ENCODE peak calls at places on chromosomes 3 and 15, in seven cellular contexts. One of them, this sample, is unnamed.

GRCh38 chr3:124769462-124769861 is 39.2 kb downstream of the UMPS start:
- DNase-seq in suprapubic skin: no peak
- DNase-seq in breast epithelium: no peak
- DNase-seq in sigmoid colon: no peak
- DNase-seq in HepG2: no peak
- DNase-seq in endothelial cell of umbilical vein: no peak
- DNase-seq in stomach: no peak
- DNase-seq in this sample: no peak

GRCh38 chr3:12994607-12995388 is 78.4 kb downstream of the IQSEC1 start:
- DNase-seq in suprapubic skin: peak
- DNase-seq in stomach: peak
- DNase-seq in endothelial cell of umbilical vein: peak
- DNase-seq in breast epithelium: peak
- DNase-seq in HepG2: peak
- DNase-seq in sigmoid colon: peak
- DNase-seq in this sample: peak

GRCh38 chr3:18382760-18383369 is 42.3 kb downstream of the SATB1 start:
- DNase-seq in HepG2: no peak
- DNase-seq in suprapubic skin: no peak
- DNase-seq in breast epithelium: no peak
- DNase-seq in stomach: no peak
- DNase-seq in endothelial cell of umbilical vein: no peak
- DNase-seq in sigmoid colon: no peak
- DNase-seq in this sample: no peak

GRCh38 chr3:12984023-12984823 is 89.0 kb downstream of the IQSEC1 start:
- DNase-seq in stomach: peak
- DNase-seq in suprapubic skin: no peak
- DNase-seq in HepG2: peak
- DNase-seq in endothelial cell of umbilical vein: peak
- DNase-seq in sigmoid colon: no peak
- DNase-seq in breast epithelium: peak
- DNase-seq in this sample: peak

GRCh38 chr15:92162657-92163056 is 231.0 kb upstream of the ST8SIA2 start:
- DNase-seq in endothelial cell of umbilical vein: no peak
- DNase-seq in sigmoid colon: no peak
- DNase-seq in HepG2: no peak
- DNase-seq in suprapubic skin: no peak
- DNase-seq in stomach: no peak
- DNase-seq in breast epithelium: no peak
- DNase-seq in this sample: no peak

GRCh38 chr3:133895208-133896001 is at the start of gene RAB6B:
- DNase-seq in suprapubic skin: no peak
- DNase-seq in breast epithelium: no peak
- DNase-seq in stomach: no peak
- DNase-seq in sigmoid colon: no peak
- DNase-seq in HepG2: no peak
- DNase-seq in endothelial cell of umbilical vein: peak
- DNase-seq in this sample: peak

GRCh38 chr3:14253983-14254382 is 75.4 kb downstream of the LSM3 start:
- DNase-seq in endothelial cell of umbilical vein: no peak
- DNase-seq in sigmoid colon: no peak
- DNase-seq in suprapubic skin: no peak
- DNase-seq in HepG2: no peak
- DNase-seq in stomach: no peak
- DNase-seq in breast epithelium: no peak
- DNase-seq in this sample: no peak

GRCh38 chr3:194030372-194030771 is 105.6 kb upstream of the HES1 start:
- DNase-seq in sigmoid colon: no peak
- DNase-seq in stomach: peak
- DNase-seq in suprapubic skin: no peak
- DNase-seq in breast epithelium: no peak
- DNase-seq in HepG2: peak
- DNase-seq in endothelial cell of umbilical vein: no peak
- DNase-seq in this sample: no peak

GRCh38 chr3:41683666-41684350 is 278.1 kb downstream of the ULK4 start:
- DNase-seq in sigmoid colon: no peak
- DNase-seq in endothelial cell of umbilical vein: no peak
- DNase-seq in breast epithelium: no peak
- DNase-seq in suprapubic skin: no peak
- DNase-seq in stomach: no peak
- DNase-seq in HepG2: peak
- DNase-seq in this sample: no peak

GRCh38 chr3:186476044-186476468 is 68.1 kb downstream of the CRYGS start:
- DNase-seq in sigmoid colon: no peak
- DNase-seq in stomach: no peak
- DNase-seq in breast epithelium: peak
- DNase-seq in endothelial cell of umbilical vein: no peak
- DNase-seq in suprapubic skin: no peak
- DNase-seq in HepG2: no peak
- DNase-seq in this sample: no peak

GRCh38 chr15:41928100-41928499 is 34.2 kb upstream of the SPTBN5 start:
- DNase-seq in HepG2: peak
- DNase-seq in stomach: no peak
- DNase-seq in endothelial cell of umbilical vein: peak
- DNase-seq in suprapubic skin: no peak
- DNase-seq in breast epithelium: no peak
- DNase-seq in sigmoid colon: no peak
- DNase-seq in this sample: no peak

GRCh38 chr15:34855397-34855796 is 60.0 kb upstream of the ACTC1 start:
- DNase-seq in sigmoid colon: no peak
- DNase-seq in breast epithelium: no peak
- DNase-seq in endothelial cell of umbilical vein: peak
- DNase-seq in stomach: no peak
- DNase-seq in suprapubic skin: no peak
- DNase-seq in HepG2: no peak
- DNase-seq in this sample: no peak

GRCh38 chr3:186922790-186923189 is 7.5 kb upstream of the ST6GAL1 start:
- DNase-seq in endothelial cell of umbilical vein: no peak
- DNase-seq in breast epithelium: peak
- DNase-seq in suprapubic skin: no peak
- DNase-seq in HepG2: no peak
- DNase-seq in sigmoid colon: no peak
- DNase-seq in stomach: no peak
- DNase-seq in this sample: no peak

GRCh38 chr3:134901461-134901860 is 106.4 kb downstream of the EPHB1 start:
- DNase-seq in sigmoid colon: no peak
- DNase-seq in endothelial cell of umbilical vein: no peak
- DNase-seq in breast epithelium: no peak
- DNase-seq in stomach: no peak
- DNase-seq in HepG2: no peak
- DNase-seq in suprapubic skin: no peak
- DNase-seq in this sample: no peak

GRCh38 chr3:36219398-36219797 is 160.9 kb upstream of the STAC start:
- DNase-seq in stomach: no peak
- DNase-seq in HepG2: no peak
- DNase-seq in breast epithelium: no peak
- DNase-seq in suprapubic skin: no peak
- DNase-seq in sigmoid colon: no peak
- DNase-seq in endothelial cell of umbilical vein: no peak
- DNase-seq in this sample: no peak

GRCh38 chr3:197031315-197032285 is 2.0 kb upstream of the MELTF start:
- DNase-seq in suprapubic skin: no peak
- DNase-seq in sigmoid colon: peak
- DNase-seq in stomach: peak
- DNase-seq in HepG2: peak
- DNase-seq in breast epithelium: peak
- DNase-seq in endothelial cell of umbilical vein: peak
- DNase-seq in this sample: no peak

GRCh38 chr3:27271890-27272289 is 97.3 kb downstream of the NEK10 start:
- DNase-seq in sigmoid colon: no peak
- DNase-seq in breast epithelium: no peak
- DNase-seq in endothelial cell of umbilical vein: no peak
- DNase-seq in suprapubic skin: no peak
- DNase-seq in HepG2: no peak
- DNase-seq in stomach: no peak
- DNase-seq in this sample: no peak

GRCh38 chr15:41823502-41823901 is 4.4 kb upstream of the JMJD7 start:
- DNase-seq in stomach: no peak
- DNase-seq in breast epithelium: no peak
- DNase-seq in sigmoid colon: no peak
- DNase-seq in suprapubic skin: no peak
- DNase-seq in HepG2: no peak
- DNase-seq in endothelial cell of umbilical vein: no peak
- DNase-seq in this sample: no peak

GRCh38 chr3:122975924-122976293 is 51.7 kb downstream of the SEMA5B start:
- DNase-seq in sigmoid colon: no peak
- DNase-seq in endothelial cell of umbilical vein: no peak
- DNase-seq in stomach: no peak
- DNase-seq in suprapubic skin: no peak
- DNase-seq in breast epithelium: no peak
- DNase-seq in HepG2: no peak
- DNase-seq in this sample: no peak

GRCh38 chr3:56887402-56888025 is 85.8 kb upstream of the ARHGEF3 start:
- DNase-seq in HepG2: no peak
- DNase-seq in sigmoid colon: no peak
- DNase-seq in suprapubic skin: no peak
- DNase-seq in breast epithelium: no peak
- DNase-seq in endothelial cell of umbilical vein: no peak
- DNase-seq in stomach: no peak
- DNase-seq in this sample: no peak

GRCh38 chr3:194930439-194931204 is 244.9 kb downstream of the FAM43A start:
- DNase-seq in endothelial cell of umbilical vein: peak
- DNase-seq in sigmoid colon: no peak
- DNase-seq in HepG2: peak
- DNase-seq in breast epithelium: no peak
- DNase-seq in suprapubic skin: no peak
- DNase-seq in stomach: no peak
- DNase-seq in this sample: no peak

DNA sequence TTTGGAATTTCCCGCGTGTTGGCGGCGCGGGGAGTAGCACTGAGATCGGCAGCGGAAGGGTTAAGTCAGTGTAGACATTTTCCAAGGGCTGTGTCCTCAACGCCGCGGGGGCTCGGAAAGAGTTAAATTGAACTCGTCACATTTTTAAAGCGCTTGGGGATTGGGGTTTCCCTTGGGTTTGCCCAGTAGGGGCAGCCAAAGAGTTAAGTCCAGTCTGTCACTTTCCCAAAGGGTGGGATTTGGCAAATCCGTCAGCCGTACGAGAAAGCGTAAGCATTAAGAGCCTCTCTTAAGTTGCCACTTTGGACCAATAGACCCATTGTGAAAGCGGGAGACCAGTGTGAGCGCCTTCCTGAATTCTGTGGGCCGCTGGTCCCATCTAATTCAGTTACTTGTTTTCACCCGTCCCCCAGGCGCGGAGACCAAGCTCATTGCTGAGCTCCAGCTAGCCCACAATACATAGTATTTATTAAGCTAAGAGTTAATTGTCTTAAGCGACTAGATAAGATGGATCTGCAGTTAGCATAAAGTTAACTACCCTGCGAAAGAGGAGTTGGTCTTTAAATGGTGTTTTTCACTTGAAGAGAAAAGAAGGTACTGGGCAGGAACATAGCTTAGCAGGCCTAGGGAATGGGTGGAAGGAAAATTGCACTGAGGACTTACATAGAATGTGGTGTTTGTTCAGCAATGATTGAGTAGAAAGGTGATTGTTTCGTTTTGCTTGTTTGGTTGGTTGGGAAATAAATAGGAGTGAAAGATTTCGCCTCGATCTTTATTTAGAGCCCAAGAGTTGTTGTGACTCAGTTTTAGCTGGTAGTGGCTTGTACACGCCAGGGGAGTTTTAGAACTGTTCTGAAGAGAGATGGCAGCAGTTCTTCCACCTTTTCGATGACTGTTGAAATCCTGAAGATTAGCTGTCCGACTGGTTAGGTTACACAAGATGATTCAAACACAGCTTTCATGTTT is 932 bp downstream of the ARL8B start:
- DNase-seq in stomach: peak
- DNase-seq in sigmoid colon: peak
- DNase-seq in HepG2: peak
- DNase-seq in breast epithelium: peak
- DNase-seq in suprapubic skin: peak
- DNase-seq in endothelial cell of umbilical vein: peak
- DNase-seq in this sample: peak
- TF ChIP-seq POLR2AphosphoS5 in stomach: no peak
- TF ChIP-seq POLR2AphosphoS5 in sigmoid colon: no peak
- TF ChIP-seq POLR2AphosphoS5 in HepG2: no peak
- TF ChIP-seq POLR2AphosphoS5 in breast epithelium: no peak
- TF ChIP-seq POLR2AphosphoS5 in suprapubic skin: peak
- TF ChIP-seq POLR2AphosphoS5 in endothelial cell of umbilical vein: no peak
- TF ChIP-seq POLR2AphosphoS5 in this sample: no peak

DNA sequence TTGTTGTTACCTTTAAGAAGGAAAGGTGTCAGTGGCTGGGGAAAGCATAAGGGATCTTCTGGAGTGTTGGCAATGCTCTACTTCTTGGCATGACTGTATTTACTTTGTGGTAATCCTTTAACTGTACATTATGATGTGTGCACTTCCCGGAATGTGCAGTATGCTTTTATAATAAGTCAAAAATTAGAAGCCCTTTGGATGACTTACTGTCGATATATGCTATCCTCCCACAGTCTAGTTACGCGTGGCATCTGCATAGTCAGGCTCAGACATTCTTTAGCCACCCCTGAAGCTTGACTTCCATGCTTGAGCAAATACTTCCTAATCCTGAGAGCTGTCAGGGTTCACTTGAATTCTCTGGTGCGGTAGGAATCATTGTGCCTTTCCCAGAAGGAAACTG is 20.7 kb upstream of the ATP10A start:
- DNase-seq in HepG2: peak
- DNase-seq in suprapubic skin: no peak
- DNase-seq in stomach: no peak
- DNase-seq in breast epithelium: no peak
- DNase-seq in sigmoid colon: no peak
- DNase-seq in endothelial cell of umbilical vein: no peak
- DNase-seq in this sample: no peak
- TF ChIP-seq POLR2A in HepG2: no peak
- TF ChIP-seq POLR2A in suprapubic skin: no peak
- TF ChIP-seq POLR2A in stomach: no peak
- TF ChIP-seq POLR2A in breast epithelium: no peak
- TF ChIP-seq POLR2A in sigmoid colon: no peak
- TF ChIP-seq POLR2A in endothelial cell of umbilical vein: no peak
- TF ChIP-seq POLR2A in this sample: no peak

GRCh38 chr15:70505411-70505919 is 257.9 kb downstream of the UACA start:
- DNase-seq in HepG2: peak
- DNase-seq in breast epithelium: peak
- DNase-seq in endothelial cell of umbilical vein: peak
- DNase-seq in suprapubic skin: no peak
- DNase-seq in sigmoid colon: no peak
- DNase-seq in stomach: no peak
- DNase-seq in this sample: no peak
- TF ChIP-seq POLR2AphosphoS5 in HepG2: no peak
- TF ChIP-seq POLR2AphosphoS5 in breast epithelium: no peak
- TF ChIP-seq POLR2AphosphoS5 in endothelial cell of umbilical vein: no peak
- TF ChIP-seq POLR2AphosphoS5 in suprapubic skin: no peak
- TF ChIP-seq POLR2AphosphoS5 in sigmoid colon: no peak
- TF ChIP-seq POLR2AphosphoS5 in stomach: no peak
- TF ChIP-seq POLR2AphosphoS5 in this sample: no peak

DNA sequence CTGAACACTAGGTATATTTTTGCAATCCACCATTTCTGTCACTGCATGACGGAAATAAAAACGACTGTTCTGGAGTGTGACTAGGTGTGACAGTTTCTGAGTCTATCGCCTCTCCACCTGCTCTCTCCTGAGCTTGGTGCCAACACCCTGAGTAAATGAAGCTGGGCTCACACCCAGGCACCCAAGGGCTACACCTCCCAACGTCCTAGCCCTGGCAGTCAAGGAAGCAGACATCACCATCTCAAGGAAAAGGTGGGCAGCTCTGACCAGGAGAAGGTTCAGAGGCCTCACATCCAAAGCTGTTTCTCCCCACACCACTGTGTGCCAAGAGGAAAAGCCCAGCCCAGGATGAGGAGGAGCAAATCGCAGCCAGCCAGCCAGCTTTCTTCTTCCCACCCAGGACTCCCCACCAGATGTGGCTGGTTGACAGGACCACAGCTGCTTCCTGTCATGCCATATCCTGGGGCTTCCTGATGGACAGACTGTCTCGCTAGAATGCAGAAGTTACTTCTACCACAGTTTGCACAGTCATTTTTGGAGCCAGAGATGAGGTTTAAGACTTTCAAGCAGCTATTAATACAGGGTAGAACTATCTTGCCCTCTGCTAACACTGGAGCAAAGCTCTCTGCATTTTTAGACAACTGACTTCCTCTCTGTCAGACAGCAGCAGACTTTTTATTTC is 3.3 kb downstream of the SCAMP2 start:
- DNase-seq in sigmoid colon: peak
- DNase-seq in suprapubic skin: no peak
- DNase-seq in stomach: peak
- DNase-seq in breast epithelium: peak
- DNase-seq in HepG2: no peak
- DNase-seq in endothelial cell of umbilical vein: peak
- DNase-seq in this sample: peak
- TF ChIP-seq POLR2A in sigmoid colon: no peak
- TF ChIP-seq POLR2A in suprapubic skin: no peak
- TF ChIP-seq POLR2A in stomach: no peak
- TF ChIP-seq POLR2A in breast epithelium: no peak
- TF ChIP-seq POLR2A in HepG2: no peak
- TF ChIP-seq POLR2A in endothelial cell of umbilical vein: no peak
- TF ChIP-seq POLR2A in this sample: peak